ENCODE peak calls at places on chromosomes 11 and 22, in five cellular contexts. F, M, C, X and O are unnamed samples.

GRCh38 chr11:12536566-12536965 is 137.7 kb upstream of the TEAD1 start:
- DNase-seq in F (no peak), X (no peak), C (no peak), M (no peak), O (no peak)

GRCh38 chr11:14202263-14203173 is 156.5 kb downstream of the RRAS2 start:
- DNase-seq in X (no peak), F (no peak), C (no peak), M (no peak), O (no peak)

GRCh38 chr11:16000065-16000464 is 356.3 kb downstream of the SOX6 start:
- DNase-seq in M (peak), C (peak), X (no peak), F (no peak), O (peak)

GRCh38 chr11:3167143-3168119 is 2.3 kb upstream of the OSBPL5 start:
- DNase-seq in M (no peak), F (no peak), C (no peak), X (no peak), O (no peak)

GRCh38 chr11:19276859-19277808 is 36.4 kb upstream of the E2F8 start:
- DNase-seq in F (no peak), M (no peak), X (no peak), C (no peak), O (peak)

GRCh38 chr11:13931356-13931755 is 31.2 kb upstream of the SPON1 start:
- DNase-seq in X (no peak), F (no peak), M (no peak), C (no peak), O (no peak)

GRCh38 chr11:61776561-61777075 is 15.8 kb downstream of the TMEM258 start:
- DNase-seq in F (no peak), X (no peak), C (peak), M (peak), O (peak)

GRCh38 chr11:10414659-10415058 is 40.4 kb upstream of the AMPD3 start:
- DNase-seq in C (peak), M (no peak), F (no peak), X (no peak), O (no peak)

GRCh38 chr22:49791682-49792081 is 36.0 kb downstream of the BRD1 start:
- DNase-seq in F (no peak), C (no peak), X (no peak), M (no peak), O (no peak)

GRCh38 chr11:3855808-3856491 is 486 bp downstream of the STIM1 start:
- DNase-seq in F (no peak), C (peak), M (no peak), X (no peak), O (no peak)

GRCh38 chr11:116397556-116398167 is 375.1 kb downstream of the BUD13 start:
- DNase-seq in X (no peak), C (no peak), F (no peak), M (no peak), O (no peak)

GRCh38 chr11:65440831-65441499 is 18.4 kb downstream of the NEAT1 start:
- DNase-seq in F (no peak), X (no peak), M (no peak), C (peak), O (peak)

GRCh38 chr22:26053737-26054316 is 115.4 kb upstream of the SEZ6L start:
- DNase-seq in F (no peak), M (no peak), X (no peak), C (no peak), O (no peak)

GRCh38 chr11:110128161-110128560 is 35.0 kb downstream of the ZC3H12C start:
- DNase-seq in C (peak), M (no peak), X (no peak), F (no peak), O (peak)

GRCh38 chr22:19991645-19992451 is 24.8 kb downstream of the ARVCF start:
- DNase-seq in C (no peak), X (no peak), M (no peak), F (no peak), O (no peak)

GRCh38 chr11:66848671-66849500 is 5.6 kb downstream of the RCE1 start:
- DNase-seq in F (no peak), C (no peak), M (no peak), X (no peak), O (no peak)

GRCh38 chr11:64611176-64611575 is 20.2 kb downstream of the SLC22A12 start:
- DNase-seq in C (no peak), F (no peak), X (no peak), M (no peak), O (no peak)

GRCh38 chr11:6315811-6316425 is 4.4 kb downstream of the CAVIN3 start:
- DNase-seq in C (peak), M (no peak), F (no peak), X (no peak), O (peak)

DNA sequence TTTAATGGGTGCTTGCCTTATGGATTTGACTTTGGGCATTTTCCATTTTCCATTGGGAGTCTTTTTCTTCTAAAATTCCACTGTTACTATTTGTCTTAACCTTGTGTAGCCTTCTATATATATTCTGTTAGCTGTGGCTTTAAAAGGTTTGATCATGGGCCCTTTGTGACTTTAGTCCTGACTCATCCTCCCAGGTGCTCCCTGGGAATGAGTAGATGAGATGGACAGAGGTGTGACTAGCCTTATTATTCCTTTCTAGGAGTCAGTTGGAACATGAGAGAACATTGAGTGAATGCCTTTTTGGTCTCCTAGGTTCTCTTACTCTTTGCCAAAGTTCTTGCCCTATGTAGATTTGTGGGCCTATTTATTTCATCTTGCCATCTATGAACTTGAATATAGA is 39.0 kb downstream of the DDX10 start:
- DNase-seq in F (no peak), M (no peak), X (no peak), C (no peak), O (no peak)
- H3K4me3 ChIP-seq in F (no peak), M (no peak), X (no peak), C (no peak), O (no peak)

GRCh38 chr11:124074554-124074953 is 33.4 kb upstream of the OR10G7 start:
- DNase-seq in F (no peak), X (no peak), M (no peak), C (no peak), O (no peak)

GRCh38 chr11:124075841-124076571 is 34.9 kb upstream of the OR10G7 start:
- DNase-seq in C (no peak), F (no peak), M (no peak), X (no peak), O (no peak)

GRCh38 chr11:124078591-124078990 is 36.7 kb upstream of the VWA5A start:
- DNase-seq in F (no peak), C (no peak), M (no peak), X (no peak), O (no peak)

GRCh38 chr11:124077266-124077665 is 36.1 kb upstream of the OR10G7 start:
- DNase-seq in X (no peak), F (no peak), M (no peak), C (no peak), O (no peak)

GRCh38 chr11:124075492-124075840 is 34.3 kb upstream of the OR10G7 start:
- DNase-seq in X (no peak), M (no peak), C (no peak), F (no peak), O (no peak)
- H3K4me3 ChIP-seq in X (no peak), M (no peak), C (no peak), F (peak), O (no peak)

GRCh38 chr11:122559734-122560382 is 95.7 kb upstream of the UBASH3B start:
- DNase-seq in F (no peak), M (no peak), C (peak), X (no peak), O (peak)

DNA sequence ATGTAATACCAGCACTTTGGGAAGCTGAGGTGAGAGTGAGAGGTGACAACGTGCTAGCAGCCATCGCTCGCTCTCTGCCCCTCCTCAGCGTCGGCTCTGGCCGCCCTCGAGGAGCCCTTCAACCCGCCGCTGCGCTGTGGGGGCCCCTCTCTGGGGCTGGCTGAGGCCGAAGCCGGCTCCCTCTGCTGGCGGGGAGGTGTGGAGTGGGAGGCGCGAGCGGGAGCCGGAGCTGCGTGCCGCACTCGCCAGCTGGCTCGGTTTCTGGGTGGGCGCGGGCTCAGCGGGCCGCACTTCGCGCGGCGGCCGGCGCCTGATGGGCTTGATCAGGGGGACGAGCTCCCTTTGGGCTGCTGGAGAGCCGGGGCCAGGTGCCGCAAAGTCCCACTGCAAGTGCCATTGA is 98.9 kb upstream of the UBASH3B start:
- DNase-seq in M (no peak), F (no peak), X (no peak), C (peak), O (no peak)
- H3K4me3 ChIP-seq in M (peak), F (peak), X (peak), C (no peak), O (no peak)

GRCh38 chr11:126138636-126139540 is 72.6 kb downstream of the RPUSD4 start:
- DNase-seq in C (no peak), X (no peak), F (no peak), M (no peak), O (no peak)
- H3K4me3 ChIP-seq in C (no peak), X (no peak), F (no peak), M (no peak), O (no peak)

DNA sequence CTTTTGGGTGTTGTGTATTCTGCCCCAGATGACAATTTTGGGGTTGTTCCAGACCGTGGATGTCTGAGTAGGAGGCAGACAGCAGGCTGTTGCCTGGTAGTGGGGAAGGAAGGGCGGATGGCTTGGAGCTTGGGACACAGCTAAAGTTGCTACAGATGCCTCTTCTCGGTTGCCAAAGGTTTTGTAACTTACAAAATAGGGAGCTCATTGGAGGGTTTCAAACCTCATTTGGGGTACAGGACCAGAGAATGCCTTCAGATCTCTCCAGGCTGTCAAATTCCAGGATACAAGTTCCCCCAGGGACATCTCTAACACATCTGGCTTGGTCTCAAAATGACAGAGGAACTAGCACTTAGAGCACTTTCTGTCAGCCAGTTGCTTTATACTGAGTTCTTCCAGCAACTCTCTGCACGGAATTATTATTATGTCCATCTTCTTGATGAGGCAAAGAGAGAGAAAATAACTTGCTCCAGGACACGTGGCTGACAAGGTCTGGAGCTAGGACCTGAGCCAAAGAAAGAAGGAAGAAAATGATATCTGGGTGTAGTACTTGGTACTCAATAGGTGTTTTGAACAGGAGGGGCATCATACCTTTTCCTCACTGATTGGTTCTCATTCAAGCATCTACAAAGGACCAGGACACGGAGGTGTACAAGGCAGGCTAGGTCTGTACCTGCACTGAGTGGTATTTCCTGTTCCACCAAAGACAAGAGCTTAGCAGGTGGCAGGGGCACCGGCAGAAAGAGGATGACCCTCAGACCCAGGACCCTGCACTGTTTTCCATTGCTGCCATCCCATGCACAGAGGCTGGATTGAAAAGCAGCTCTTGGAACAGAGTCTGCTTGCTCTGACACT is 55.9 kb downstream of the SLC1A2 start:
- DNase-seq in M (no peak), C (no peak), X (no peak), F (no peak), O (no peak)
- H3K4me3 ChIP-seq in M (no peak), C (no peak), X (no peak), F (no peak), O (no peak)